ENCODE peak calls at places on chromosomes 4 and X, in six cellular contexts. U, Z, S, G, B and A are unnamed samples.

GRCh38 chr4:185799442-185799841 is 12.6 kb downstream of the SORBS2 start:
- DNase-seq in U (no peak), Z (no peak), S (no peak), G (no peak), B (no peak), A (no peak)

GRCh38 chrX:11053351-11053750 is 57.8 kb upstream of the HCCS start:
- DNase-seq in U (peak; percentile 16), Z (no peak), S (no peak), G (no peak), B (no peak), A (no peak)

GRCh38 chr4:41160010-41160789 is 54.1 kb downstream of the APBB2 start:
- DNase-seq in U (no peak), Z (peak; percentile 90), S (no peak), G (no peak), B (peak; percentile 48), A (no peak)

GRCh38 chr4:108081251-108081650 is 87.5 kb downstream of the LEF1 start:
- DNase-seq in U (no peak), Z (no peak), S (no peak), G (no peak), B (no peak), A (no peak)

GRCh38 chr4:100728861-100729260 is 211.0 kb upstream of the EMCN start:
- DNase-seq in U (no peak), Z (no peak), S (no peak), G (no peak), B (no peak), A (no peak)

GRCh38 chr4:138049350-138049749 is 192.8 kb downstream of the SLC7A11 start:
- DNase-seq in U (peak; percentile 54), Z (peak; percentile 33), S (no peak), G (no peak), B (no peak), A (no peak)

GRCh38 chrX:39972340-39972739 is 125.4 kb downstream of the BCOR start:
- DNase-seq in U (no peak), Z (peak; percentile 22), S (no peak), G (no peak), B (no peak), A (no peak)

GRCh38 chrX:107630031-107630689 is 1.9 kb downstream of the PRPS1 start:
- DNase-seq in U (no peak), Z (no peak), S (no peak), G (no peak), B (no peak), A (no peak)

GRCh38 chrX:85620466-85620865 is 241.0 kb upstream of the POF1B start:
- DNase-seq in U (no peak), Z (no peak), S (no peak), G (no peak), B (no peak), A (no peak)

GRCh38 chr4:108426493-108426892 is 193.9 kb upstream of the RPL34 start:
- DNase-seq in U (no peak), Z (peak; percentile 69), S (no peak), G (no peak), B (no peak), A (no peak)

GRCh38 chr4:8274066-8274652 is 4.6 kb downstream of the HTRA3 start:
- DNase-seq in U (no peak), Z (no peak), S (no peak), G (no peak), B (no peak), A (no peak)

GRCh38 chr4:8276358-8277240 is 7.0 kb downstream of the HTRA3 start:
- DNase-seq in U (no peak), Z (peak; percentile 45), S (peak; percentile 87), G (no peak), B (no peak), A (no peak)

GRCh38 chr4:8275511-8275910 is 6.0 kb downstream of the HTRA3 start:
- DNase-seq in U (no peak), Z (no peak), S (no peak), G (no peak), B (no peak), A (no peak)

GRCh38 chr4:8273450-8273849 is 3.9 kb downstream of the HTRA3 start:
- DNase-seq in U (no peak), Z (no peak), S (no peak), G (no peak), B (no peak), A (no peak)

GRCh38 chr4:8274772-8275241 is 5.3 kb downstream of the HTRA3 start:
- DNase-seq in U (peak; percentile 91), Z (peak; percentile 93), S (peak; percentile 90), G (no peak), B (peak; percentile 73), A (peak; percentile 92)
- TF ChIP-seq CTCF in U (peak; percentile 62), Z (peak; percentile 77), S (peak; percentile 52), G (no peak), B (no peak), A (peak; percentile 53)

GRCh38 chr4:75046641-75047040 is 113.7 kb downstream of the PARM1 start:
- DNase-seq in U (no peak), Z (no peak), S (no peak), G (no peak), B (no peak), A (no peak)

GRCh38 chr4:75051431-75051830 is 118.5 kb downstream of the PARM1 start:
- DNase-seq in U (no peak), Z (no peak), S (no peak), G (no peak), B (no peak), A (no peak)

GRCh38 chr4:75046226-75046625 is 113.3 kb downstream of the PARM1 start:
- DNase-seq in U (no peak), Z (no peak), S (no peak), G (no peak), B (no peak), A (no peak)

GRCh38 chr4:75042601-75043208 is 109.8 kb downstream of the PARM1 start:
- DNase-seq in U (no peak), Z (no peak), S (no peak), G (no peak), B (no peak), A (no peak)

DNA sequence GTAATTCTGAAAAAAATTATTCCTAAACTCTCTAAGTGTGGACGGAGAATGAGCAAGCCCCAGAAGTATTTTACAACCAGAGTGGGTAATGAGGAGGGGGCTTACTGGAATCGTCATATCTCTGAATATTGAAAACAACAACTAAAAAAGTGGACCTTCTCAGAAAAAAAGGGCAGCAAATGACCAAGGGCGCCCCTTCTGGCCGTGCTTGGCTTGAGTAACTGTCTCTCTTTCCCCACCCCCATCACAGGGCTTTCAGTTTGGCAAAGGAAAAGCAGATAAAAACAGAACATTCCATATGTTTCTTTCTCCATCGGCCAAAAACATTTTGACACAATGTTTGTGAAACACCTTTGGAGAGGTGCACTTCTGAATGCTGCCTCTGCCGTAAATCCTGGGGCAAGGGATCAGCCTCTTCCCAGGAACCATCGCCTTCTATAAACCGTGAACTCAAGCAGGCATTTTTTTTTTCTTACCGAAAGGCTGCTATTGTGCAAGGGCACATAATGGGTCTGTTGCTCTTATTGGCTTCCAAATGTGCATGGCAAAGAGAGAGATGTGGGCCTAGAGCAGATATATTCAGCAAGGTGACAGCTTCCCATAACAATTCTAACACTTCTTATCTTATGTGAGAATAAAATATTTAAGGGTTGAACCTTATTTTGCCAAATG is 115.4 kb downstream of the PARM1 start:
- DNase-seq in U (no peak), Z (no peak), S (no peak), G (no peak), B (no peak), A (no peak)
- TF ChIP-seq CTCF in U (peak; percentile 38), Z (no peak), S (no peak), G (no peak), B (no peak), A (no peak)

DNA sequence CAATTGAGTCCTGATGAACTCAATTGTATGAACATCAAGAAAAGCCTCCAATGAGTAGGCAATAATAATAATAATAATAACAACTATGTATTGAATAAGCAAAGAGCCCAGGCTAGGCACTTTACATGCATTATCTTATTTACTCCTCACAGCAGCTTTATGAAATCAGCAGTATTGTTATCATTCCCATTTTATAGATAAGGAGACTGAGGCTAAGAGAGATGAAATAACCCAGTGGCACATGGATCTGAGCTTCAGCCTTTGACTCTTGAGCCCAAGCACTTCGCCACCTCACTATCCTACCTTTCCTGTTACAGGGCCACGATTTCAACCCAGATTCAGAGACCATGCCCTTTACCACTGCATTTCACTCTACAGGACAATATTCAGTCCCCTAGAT is 3.2 kb downstream of the RAB33A start:
- DNase-seq in U (no peak), Z (no peak), S (no peak), G (no peak), B (no peak), A (no peak)
- TF ChIP-seq CTCF in U (no peak), Z (no peak), S (no peak), G (no peak), B (no peak), A (no peak)

DNA sequence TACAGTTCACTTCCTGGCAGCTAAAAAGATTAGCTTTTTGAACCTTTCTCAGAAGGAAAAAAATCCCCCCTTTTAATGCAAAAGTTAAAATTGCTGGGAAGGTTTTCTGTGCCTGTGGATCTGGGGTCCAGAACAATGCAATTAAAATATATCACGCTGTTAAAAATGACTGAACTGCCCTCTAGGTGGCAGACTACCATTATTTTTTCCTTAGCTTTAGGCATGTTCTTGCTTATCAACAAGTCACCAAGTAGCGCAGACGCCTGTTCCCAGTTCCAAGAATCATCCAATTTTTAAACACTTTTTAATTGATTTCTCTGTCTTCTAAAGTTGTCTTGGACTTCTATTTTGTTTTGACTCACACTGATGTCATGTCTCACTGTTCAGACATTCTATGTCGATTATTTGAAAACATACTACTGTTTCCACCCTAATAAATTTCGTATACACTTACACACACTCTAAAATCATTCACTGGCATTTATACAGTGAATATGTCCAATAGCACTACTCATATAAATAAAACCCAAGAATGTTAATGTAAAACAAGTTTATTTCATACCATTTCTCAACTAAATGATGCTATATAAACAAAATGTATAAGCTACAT is 661.6 kb downstream of the RAPGEF2 start:
- DNase-seq in U (peak; percentile 46), Z (peak; percentile 85), S (no peak), G (peak; percentile 28), B (no peak), A (no peak)
- TF ChIP-seq CTCF in U (peak; percentile 54), Z (peak; percentile 54), S (no peak), G (peak; percentile 61), B (peak; percentile 25), A (peak; percentile 43)

GRCh38 chrX:37348237-37349130 is 680 bp upstream of the PRRG1 start:
- DNase-seq in U (no peak), Z (peak; percentile 14), S (no peak), G (no peak), B (no peak), A (no peak)
- TF ChIP-seq CTCF in U (no peak), Z (no peak), S (no peak), G (no peak), B (no peak), A (no peak)

GRCh38 chrX:131778269-131779218 is 234.7 kb downstream of the OR13H1 start:
- DNase-seq in U (no peak), Z (peak; percentile 83), S (no peak), G (no peak), B (peak; percentile 64), A (peak; percentile 87)
- TF ChIP-seq CTCF in U (peak; percentile 25), Z (peak; percentile 24), S (no peak), G (no peak), B (no peak), A (peak; percentile 57)